ENCODE peak calls at places on chromosomes 1 and 21, in five cellular contexts. One of them, this sample, is unnamed. For H3K36me3 and H3K27me3, the result is how much of the 10 kb centered on the place peaks cover.

GRCh38 chr1:223665592-223666312 is at the start of gene CAPN8:
- DNase-seq in PC-9: peak
- DNase-seq in HepG2: no peak
- DNase-seq in GM23338: no peak
- DNase-seq in PC-3: peak
- DNase-seq in this sample: no peak

GRCh38 chr1:223834660-223835263 is 11.0 kb downstream of the TP53BP2 start:
- DNase-seq in PC-9: no peak
- DNase-seq in HepG2: no peak
- DNase-seq in GM23338: no peak
- DNase-seq in PC-3: peak
- DNase-seq in this sample: no peak

GRCh38 chr1:182054698-182055326 is 6.7 kb downstream of the ZNF648 start:
- DNase-seq in PC-9: no peak
- DNase-seq in HepG2: peak
- DNase-seq in GM23338: peak
- DNase-seq in PC-3: peak
- DNase-seq in this sample: no peak

GRCh38 chr1:35062518-35063196 is 16.5 kb upstream of the ZMYM1 start:
- DNase-seq in PC-9: peak
- DNase-seq in HepG2: no peak
- DNase-seq in GM23338: no peak
- DNase-seq in PC-3: peak
- DNase-seq in this sample: no peak

GRCh38 chr1:99758073-99758511 is 8.3 kb downstream of the FRRS1 start:
- DNase-seq in PC-9: no peak
- DNase-seq in HepG2: no peak
- DNase-seq in GM23338: peak
- DNase-seq in PC-3: no peak
- DNase-seq in this sample: no peak

GRCh38 chr1:27447399-27447798 is 42.6 kb downstream of the WASF2 start:
- DNase-seq in PC-9: no peak
- DNase-seq in HepG2: no peak
- DNase-seq in GM23338: no peak
- DNase-seq in PC-3: no peak
- DNase-seq in this sample: no peak

GRCh38 chr1:89605692-89606091 is 27.2 kb upstream of the LRRC8C start:
- DNase-seq in PC-9: peak
- DNase-seq in HepG2: peak
- DNase-seq in GM23338: no peak
- DNase-seq in PC-3: peak
- DNase-seq in this sample: no peak

GRCh38 chr21:36932417-36932816 is 34.1 kb downstream of the HLCS start:
- DNase-seq in PC-9: no peak
- DNase-seq in HepG2: no peak
- DNase-seq in GM23338: no peak
- DNase-seq in PC-3: no peak
- DNase-seq in this sample: no peak

GRCh38 chr1:170707959-170708666 is 44.2 kb downstream of the PRRX1 start:
- DNase-seq in PC-9: peak
- DNase-seq in HepG2: peak
- DNase-seq in GM23338: no peak
- DNase-seq in PC-3: peak
- DNase-seq in this sample: peak

GRCh38 chr1:234776256-234776874 is 166.4 kb upstream of the IRF2BP2 start:
- DNase-seq in PC-9: no peak
- DNase-seq in HepG2: no peak
- DNase-seq in GM23338: no peak
- DNase-seq in PC-3: no peak
- DNase-seq in this sample: no peak

GRCh38 chr1:62229468-62229867 is 34.8 kb downstream of the L1TD1 start:
- DNase-seq in PC-9: peak
- DNase-seq in HepG2: peak
- DNase-seq in GM23338: no peak
- DNase-seq in PC-3: no peak
- DNase-seq in this sample: no peak

GRCh38 chr1:231993968-231994455 is 367.4 kb downstream of the DISC1 start:
- DNase-seq in PC-9: no peak
- DNase-seq in HepG2: no peak
- DNase-seq in GM23338: no peak
- DNase-seq in PC-3: no peak
- DNase-seq in this sample: no peak

GRCh38 chr1:55131218-55131617 is 83.9 kb downstream of the USP24 start:
- DNase-seq in PC-9: no peak
- DNase-seq in HepG2: no peak
- DNase-seq in GM23338: no peak
- DNase-seq in PC-3: no peak
- DNase-seq in this sample: no peak

GRCh38 chr21:31870472-31870871 is 2.3 kb upstream of the HUNK start:
- DNase-seq in PC-9: no peak
- DNase-seq in HepG2: no peak
- DNase-seq in GM23338: no peak
- DNase-seq in PC-3: no peak
- DNase-seq in this sample: no peak

GRCh38 chr1:228358039-228358763 is 48.4 kb downstream of the TRIM11 start:
- DNase-seq in PC-9: no peak
- DNase-seq in HepG2: no peak
- DNase-seq in GM23338: no peak
- DNase-seq in PC-3: peak
- DNase-seq in this sample: no peak

GRCh38 chr1:201999625-202000238 is 10.7 kb upstream of the ELF3 start:
- DNase-seq in PC-9: no peak
- DNase-seq in HepG2: peak
- DNase-seq in GM23338: peak
- DNase-seq in PC-3: peak
- DNase-seq in this sample: no peak

GRCh38 chr1:92536593-92537332 is 50.0 kb upstream of the GFI1 start:
- DNase-seq in PC-9: no peak
- DNase-seq in HepG2: peak
- DNase-seq in GM23338: no peak
- DNase-seq in PC-3: peak
- DNase-seq in this sample: no peak

GRCh38 chr1:217029311-217030157 is 306.3 kb upstream of the ESRRG start:
- DNase-seq in PC-9: peak
- DNase-seq in HepG2: no peak
- DNase-seq in GM23338: no peak
- DNase-seq in PC-3: peak
- DNase-seq in this sample: peak

GRCh38 chr1:41618871-41619270 is 134.4 kb upstream of the EDN2 start:
- DNase-seq in PC-9: no peak
- DNase-seq in HepG2: no peak
- DNase-seq in GM23338: no peak
- DNase-seq in PC-3: no peak
- DNase-seq in this sample: no peak

GRCh38 chr1:37726191-37726590 is 33.9 kb downstream of the CDCA8 start:
- DNase-seq in PC-9: no peak
- DNase-seq in HepG2: no peak
- DNase-seq in GM23338: no peak
- DNase-seq in PC-3: no peak
- DNase-seq in this sample: no peak

GRCh38 chr1:226809785-226810571 is 60.4 kb upstream of the PSEN2 start:
- DNase-seq in PC-9: no peak
- DNase-seq in HepG2: no peak
- DNase-seq in GM23338: no peak
- DNase-seq in PC-3: no peak
- DNase-seq in this sample: no peak

GRCh38 chr1:153610334-153611023 is 2.5 kb downstream of the S100A16 start:
- DNase-seq in PC-9: peak
- DNase-seq in HepG2: no peak
- DNase-seq in GM23338: no peak
- DNase-seq in PC-3: peak
- DNase-seq in this sample: no peak

GRCh38 chr1:163035791-163036249 is 33.3 kb upstream of the RGS4 start:
- DNase-seq in PC-9: peak
- DNase-seq in HepG2: no peak
- DNase-seq in GM23338: no peak
- DNase-seq in PC-3: peak
- DNase-seq in this sample: peak

GRCh38 chr1:15852036-15852827 is 4.7 kb downstream of the SPEN start:
- DNase-seq in PC-9: no peak
- DNase-seq in HepG2: no peak
- DNase-seq in GM23338: no peak
- DNase-seq in PC-3: no peak
- DNase-seq in this sample: no peak

GRCh38 chr1:32984090-32984828 is 19.6 kb upstream of the RNF19B start:
- DNase-seq in PC-9: no peak
- DNase-seq in HepG2: no peak
- DNase-seq in GM23338: peak
- DNase-seq in PC-3: no peak
- DNase-seq in this sample: no peak

GRCh38 chr1:192225713-192226112 is 67.5 kb downstream of the RGS18 start:
- DNase-seq in PC-9: no peak
- DNase-seq in HepG2: no peak
- DNase-seq in GM23338: no peak
- DNase-seq in PC-3: peak
- DNase-seq in this sample: no peak

GRCh38 chr1:81007024-81007423 is 793.7 kb upstream of the ADGRL2 start:
- DNase-seq in PC-9: no peak
- DNase-seq in HepG2: no peak
- DNase-seq in GM23338: no peak
- DNase-seq in PC-3: no peak
- DNase-seq in this sample: no peak

GRCh38 chr1:245326396-245326795 is 171.6 kb downstream of the KIF26B start:
- DNase-seq in PC-9: no peak
- DNase-seq in HepG2: no peak
- DNase-seq in GM23338: no peak
- DNase-seq in PC-3: no peak
- DNase-seq in this sample: no peak

GRCh38 chr1:116154536-116154935 is 43.3 kb downstream of the MAB21L3 start:
- DNase-seq in PC-9: no peak
- DNase-seq in HepG2: no peak
- DNase-seq in GM23338: no peak
- DNase-seq in PC-3: no peak
- DNase-seq in this sample: no peak

GRCh38 chr21:27021046-27021445 is 54.2 kb upstream of the ADAMTS5 start:
- DNase-seq in PC-9: no peak
- DNase-seq in HepG2: no peak
- DNase-seq in GM23338: no peak
- DNase-seq in PC-3: no peak
- DNase-seq in this sample: no peak

GRCh38 chr21:27024971-27025370 is 58.1 kb upstream of the ADAMTS5 start:
- DNase-seq in PC-9: no peak
- DNase-seq in HepG2: no peak
- DNase-seq in GM23338: no peak
- DNase-seq in PC-3: no peak
- DNase-seq in this sample: no peak

GRCh38 chr21:27024316-27024715 is 57.4 kb upstream of the ADAMTS5 start:
- DNase-seq in PC-9: no peak
- DNase-seq in HepG2: no peak
- DNase-seq in GM23338: no peak
- DNase-seq in PC-3: no peak
- DNase-seq in this sample: no peak

GRCh38 chr21:27023186-27023585 is 56.3 kb upstream of the ADAMTS5 start:
- DNase-seq in PC-9: no peak
- DNase-seq in HepG2: no peak
- DNase-seq in GM23338: no peak
- DNase-seq in PC-3: no peak
- DNase-seq in this sample: no peak

GRCh38 chr21:27021801-27022200 is 54.9 kb upstream of the ADAMTS5 start:
- DNase-seq in PC-9: no peak
- DNase-seq in HepG2: no peak
- DNase-seq in GM23338: no peak
- DNase-seq in PC-3: no peak
- DNase-seq in this sample: no peak
- H3K36me3 ChIP-seq in PC-9: under half
- H3K36me3 ChIP-seq in HepG2: under half
- H3K36me3 ChIP-seq in GM23338: under half
- H3K36me3 ChIP-seq in PC-3: under half
- H3K36me3 ChIP-seq in this sample: under half

GRCh38 chr1:205045146-205045545 is 2.1 kb downstream of the CNTN2 start:
- DNase-seq in PC-9: no peak
- DNase-seq in HepG2: no peak
- DNase-seq in GM23338: no peak
- DNase-seq in PC-3: no peak
- DNase-seq in this sample: no peak

GRCh38 chr1:205042911-205043806 is at the start of gene CNTN2:
- DNase-seq in PC-9: no peak
- DNase-seq in HepG2: no peak
- DNase-seq in GM23338: peak
- DNase-seq in PC-3: no peak
- DNase-seq in this sample: no peak

GRCh38 chr1:205041998-205042910 is 758 bp upstream of the CNTN2 start:
- DNase-seq in PC-9: no peak
- DNase-seq in HepG2: no peak
- DNase-seq in GM23338: no peak
- DNase-seq in PC-3: no peak
- DNase-seq in this sample: no peak

GRCh38 chr1:205044745-205045144 is 1.7 kb downstream of the CNTN2 start:
- DNase-seq in PC-9: no peak
- DNase-seq in HepG2: no peak
- DNase-seq in GM23338: peak
- DNase-seq in PC-3: no peak
- DNase-seq in this sample: no peak

DNA sequence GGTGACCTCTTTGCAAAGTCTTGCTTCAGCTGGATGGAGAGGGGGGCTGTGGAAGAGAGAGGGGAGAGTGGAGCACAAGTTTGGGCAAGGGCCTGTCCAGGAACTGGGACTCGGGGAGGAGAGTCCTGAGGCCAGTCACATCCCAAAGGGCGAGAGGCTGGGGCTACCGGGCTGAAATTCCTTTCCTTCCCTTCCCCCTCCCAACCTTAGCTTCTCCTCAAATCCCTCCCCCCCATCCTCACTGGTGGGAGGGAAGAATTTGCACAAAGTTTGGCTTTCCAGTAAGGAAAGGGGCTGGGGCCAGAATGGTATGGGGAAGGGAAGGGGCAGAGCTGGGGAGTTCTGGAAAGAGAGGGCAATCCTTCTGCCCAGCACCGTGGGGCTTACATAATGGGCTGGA is 854 bp downstream of the CNTN2 start:
- DNase-seq in PC-9: no peak
- DNase-seq in HepG2: no peak
- DNase-seq in GM23338: peak
- DNase-seq in PC-3: no peak
- DNase-seq in this sample: no peak
- H3K27me3 ChIP-seq in PC-9: half or more
- H3K27me3 ChIP-seq in HepG2: under half
- H3K27me3 ChIP-seq in GM23338: under half
- H3K27me3 ChIP-seq in PC-3: half or more
- H3K27me3 ChIP-seq in this sample: half or more

GRCh38 chr1:31718519-31718918 is 14.7 kb upstream of the COL16A1 start:
- DNase-seq in PC-9: no peak
- DNase-seq in HepG2: no peak
- DNase-seq in GM23338: no peak
- DNase-seq in PC-3: no peak
- DNase-seq in this sample: peak
- H2AFZ ChIP-seq in PC-9: no peak
- H2AFZ ChIP-seq in HepG2: no peak
- H2AFZ ChIP-seq in GM23338: no peak
- H2AFZ ChIP-seq in PC-3: no peak
- H2AFZ ChIP-seq in this sample: no peak

DNA sequence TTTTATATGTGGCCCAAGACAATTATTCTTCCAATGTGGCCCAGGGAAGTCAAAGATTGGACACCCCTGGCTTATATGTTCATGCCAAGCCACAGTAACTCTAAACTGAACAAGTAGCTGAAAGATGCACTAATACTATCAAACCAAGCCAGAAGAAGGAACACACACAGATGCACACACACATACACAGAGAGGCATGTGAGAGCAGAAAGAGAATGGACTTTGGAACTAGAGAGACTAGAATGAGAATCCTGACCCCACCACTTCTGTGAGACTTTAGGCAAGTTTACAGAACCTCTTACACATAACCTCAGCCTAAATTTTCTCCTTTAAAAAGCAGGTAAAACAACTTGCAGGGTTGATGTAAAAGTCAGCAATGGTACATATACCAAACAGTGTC is 11.2 kb upstream of the TMEM81 start:
- DNase-seq in PC-9: no peak
- DNase-seq in HepG2: peak
- DNase-seq in GM23338: no peak
- DNase-seq in PC-3: no peak
- DNase-seq in this sample: no peak
- H3K36me3 ChIP-seq in PC-9: under half
- H3K36me3 ChIP-seq in HepG2: half or more
- H3K36me3 ChIP-seq in GM23338: half or more
- H3K36me3 ChIP-seq in PC-3: half or more
- H3K36me3 ChIP-seq in this sample: under half

This sample was measured in keratinocyte.